ENCODE peak calls at places on chromosomes 11 and 22, in five cellular contexts. H is SK-N-SH, V is stomach, U is spleen, C is transverse colon. K is an unnamed sample.

GRCh38 chr11:69430566-69430965 is 50.9 kb upstream of the LINC01488 start:
- DNase-seq in U (no peak), C (no peak), V (no peak), H (no peak), K (no peak)

GRCh38 chr22:49072996-49073645 is 754.6 kb downstream of the BRD1 start:
- DNase-seq in U (no peak), V (no peak), C (no peak), H (no peak), K (no peak)

GRCh38 chr11:119892311-119892808 is 163.4 kb upstream of the NECTIN1 start:
- DNase-seq in U (peak; percentile 64), H (peak; percentile 86), C (no peak), V (no peak), K (no peak)

GRCh38 chr11:1122356-1123002 is 35.3 kb upstream of the MUC5AC start:
- DNase-seq in U (peak; percentile 73), C (peak; percentile 5), V (peak; percentile 15), H (peak; percentile 38), K (no peak)

GRCh38 chr11:469684-470667 is 19.9 kb downstream of the PTDSS2 start:
- DNase-seq in C (peak; percentile 62), H (peak; percentile 35), U (peak; percentile 76), V (peak; percentile 63), K (peak; percentile 71)

GRCh38 chr11:88313441-88313840 is 24.1 kb downstream of the CTSC start:
- DNase-seq in H (no peak), V (no peak), U (no peak), C (no peak), K (no peak)

GRCh38 chr11:45774023-45774655 is 30.8 kb upstream of the SLC35C1 start:
- DNase-seq in C (no peak), V (peak; percentile 15), U (no peak), H (no peak), K (no peak)

GRCh38 chr11:36469063-36469462 is 41.0 kb downstream of the TRAF6 start:
- DNase-seq in V (no peak), H (no peak), C (no peak), U (no peak), K (no peak)

GRCh38 chr11:60084866-60085265 is 3.6 kb upstream of the MS4A2 start:
- DNase-seq in C (no peak), H (no peak), U (no peak), V (no peak), K (no peak)

GRCh38 chr11:65884716-65885092 is 3.6 kb downstream of the FIBP start:
- DNase-seq in U (peak; percentile 96), V (peak; percentile 83), C (peak; percentile 83), H (peak; percentile 92), K (no peak)

GRCh38 chr11:64947202-64947814 is 11.6 kb upstream of the GPHA2 start:
- DNase-seq in C (no peak), V (no peak), U (no peak), H (no peak), K (no peak)

GRCh38 chr11:123413636-123414035 is 16.4 kb upstream of the GRAMD1B start:
- DNase-seq in V (no peak), C (no peak), U (no peak), H (no peak), K (no peak)

GRCh38 chr22:44616461-44616860 is 85.5 kb upstream of the PRR5 start:
- DNase-seq in V (no peak), U (no peak), H (peak; percentile 16), C (no peak), K (no peak)

GRCh38 chr11:78039919-78040671 is 17.0 kb upstream of the KCTD14 start:
- DNase-seq in U (peak; percentile 79), C (peak; percentile 79), H (peak; percentile 84), V (peak; percentile 72), K (no peak)

DNA sequence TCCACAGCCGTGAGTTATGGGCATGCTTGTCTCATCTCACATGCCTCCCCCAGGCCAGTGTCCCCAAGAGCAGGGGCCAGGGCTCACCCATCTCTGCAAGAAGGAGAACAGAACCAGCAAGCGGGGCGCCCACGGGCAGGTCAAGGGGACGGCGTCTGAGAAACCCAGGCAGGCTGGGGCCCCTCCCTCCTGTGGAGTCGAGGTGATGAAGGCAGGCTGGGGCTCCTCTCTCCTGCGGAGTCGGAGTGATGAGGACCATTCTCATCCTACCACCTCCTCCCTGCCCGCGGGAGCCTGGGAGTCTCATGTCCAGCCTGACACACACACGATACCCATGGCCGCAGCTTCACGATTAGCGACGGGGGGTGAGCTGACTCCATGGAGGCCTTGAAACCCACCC is 141.9 kb downstream of the CTTN start:
- DNase-seq in C (no peak), U (peak; percentile 56), V (no peak), H (no peak), K (no peak)
- H3K4me1 ChIP-seq in C (no peaks in the 10 kb centered on the region), U (no peaks in the 10 kb centered on the region), V (no peaks in the 10 kb centered on the region), H (no peaks in the 10 kb centered on the region), K (no peaks in the 10 kb centered on the region)

DNA sequence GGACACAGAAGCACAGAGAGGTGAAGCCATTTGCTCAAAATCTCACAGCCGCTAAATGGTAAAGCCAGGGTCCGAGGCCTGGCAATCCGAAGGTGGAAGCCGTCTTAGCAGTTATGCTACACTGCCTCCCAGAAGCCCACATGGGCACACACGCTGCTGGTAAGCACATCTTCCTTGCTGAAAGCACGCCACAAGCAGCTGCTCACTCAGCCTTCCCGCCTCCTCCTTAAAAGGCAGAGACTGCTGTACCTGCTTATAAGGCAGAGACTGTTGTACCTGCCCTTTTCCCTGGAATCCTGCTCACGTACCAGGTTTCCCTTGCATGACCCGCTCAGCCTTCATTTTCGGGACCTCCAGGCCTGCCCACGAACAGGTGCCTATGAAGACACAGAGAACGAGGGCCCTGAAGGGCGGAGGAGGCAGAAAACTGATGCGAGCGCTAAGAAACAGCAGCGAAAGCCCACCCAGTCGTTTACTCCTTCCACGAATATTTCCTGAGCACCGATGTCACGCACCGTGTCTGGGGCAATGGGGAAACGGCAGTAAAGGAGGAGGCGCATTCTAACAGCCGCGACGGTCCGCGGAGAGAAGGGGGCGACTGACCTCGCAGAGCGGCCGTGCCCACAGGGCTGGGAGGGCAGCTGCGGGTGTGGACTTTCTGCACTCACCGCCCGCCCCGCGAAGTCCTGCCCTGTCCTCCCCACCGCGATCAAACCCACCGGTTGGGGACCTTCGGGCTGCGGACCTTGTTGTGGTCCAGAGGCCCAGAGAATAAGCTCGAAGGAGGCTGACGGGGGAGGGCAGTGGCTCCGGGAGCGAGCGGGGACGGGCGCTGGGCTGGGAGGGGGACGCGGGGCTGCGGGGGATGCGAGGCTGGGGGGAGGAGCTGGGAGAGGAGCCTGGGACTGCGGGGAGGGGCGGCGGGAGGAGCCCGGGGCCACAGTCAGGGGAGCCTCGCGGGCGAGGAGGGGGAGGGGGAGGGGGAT is 12.9 kb downstream of the SPATA19 start:
- DNase-seq in V (no peak), C (no peak), U (no peak), H (peak; percentile 56), K (no peak)
- H3K9me3 ChIP-seq in V (no peaks in the 10 kb centered on the region), C (no peaks in the 10 kb centered on the region), U (no peaks in the 10 kb centered on the region), H (no peaks in the 10 kb centered on the region), K (no peaks in the 10 kb centered on the region)

GRCh38 chr22:20111045-20111688 is 4.7 kb upstream of the RANBP1 start:
- DNase-seq in C (no peak), U (peak; percentile 67), V (no peak), H (peak; percentile 87), K (no peak)

GRCh38 chr22:20113551-20114310 is 2.2 kb upstream of the RANBP1 start:
- DNase-seq in V (no peak), C (no peak), U (peak; percentile 76), H (no peak), K (no peak)

GRCh38 chr22:20112623-20113511 is 3.0 kb upstream of the RANBP1 start:
- DNase-seq in U (peak; percentile 77), H (no peak), C (no peak), V (no peak), K (no peak)

GRCh38 chr22:20110359-20110985 is 5.4 kb upstream of the RANBP1 start:
- DNase-seq in U (peak; percentile 69), V (no peak), H (no peak), C (no peak), K (no peak)

GRCh38 chr22:20111689-20112622 is 3.9 kb upstream of the RANBP1 start:
- DNase-seq in H (no peak), C (no peak), V (no peak), U (peak; percentile 59), K (no peak)
- TF ChIP-seq POLR2AphosphoS5 in H (peak; percentile 30), C (no peak), V (no peak), U (no peak), K (no peak)

DNA sequence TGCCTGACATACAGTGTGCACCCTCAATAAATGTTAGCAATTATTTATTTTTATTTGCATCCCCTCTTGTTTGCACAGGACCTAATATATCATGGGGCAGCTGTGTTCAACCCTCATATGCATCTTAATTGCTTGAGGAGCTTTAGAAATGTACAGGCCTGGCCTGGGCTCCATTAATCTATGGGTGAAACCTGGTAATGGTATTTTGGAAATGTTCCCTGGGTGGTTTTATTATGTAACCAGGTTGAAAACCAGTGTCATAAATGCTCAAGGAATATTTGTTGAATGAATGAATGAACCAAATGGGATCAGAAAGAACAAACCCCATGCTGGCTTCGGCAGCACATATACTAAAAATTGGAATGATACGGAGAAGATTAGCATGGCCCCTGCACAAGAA is 84.0 kb upstream of the PICALM start:
- DNase-seq in H (no peak), V (no peak), C (no peak), U (no peak), K (no peak)
- H3K4me1 ChIP-seq in H (peaks cover 17% of the 10 kb centered on the region), V (peaks cover 46% of the 10 kb centered on the region), C (peaks cover 15% of the 10 kb centered on the region), U (peaks cover 10% of the 10 kb centered on the region), K (peaks cover 4% of the 10 kb centered on the region)

GRCh38 chr11:2820976-2821375 is 64.6 kb downstream of the CDKN1C start:
- DNase-seq in V (no peak), U (peak; percentile 51), C (no peak), H (no peak), K (no peak)

GRCh38 chr11:2817431-2817830 is 68.1 kb downstream of the CDKN1C start:
- DNase-seq in V (no peak), U (peak; percentile 27), H (no peak), C (no peak), K (no peak)

GRCh38 chr11:2818021-2818420 is 67.6 kb downstream of the CDKN1C start:
- DNase-seq in U (peak; percentile 42), H (no peak), C (no peak), V (no peak), K (no peak)

GRCh38 chr11:2818503-2818902 is 67.1 kb downstream of the CDKN1C start:
- DNase-seq in U (peak; percentile 41), V (no peak), C (no peak), H (no peak), K (no peak)

DNA sequence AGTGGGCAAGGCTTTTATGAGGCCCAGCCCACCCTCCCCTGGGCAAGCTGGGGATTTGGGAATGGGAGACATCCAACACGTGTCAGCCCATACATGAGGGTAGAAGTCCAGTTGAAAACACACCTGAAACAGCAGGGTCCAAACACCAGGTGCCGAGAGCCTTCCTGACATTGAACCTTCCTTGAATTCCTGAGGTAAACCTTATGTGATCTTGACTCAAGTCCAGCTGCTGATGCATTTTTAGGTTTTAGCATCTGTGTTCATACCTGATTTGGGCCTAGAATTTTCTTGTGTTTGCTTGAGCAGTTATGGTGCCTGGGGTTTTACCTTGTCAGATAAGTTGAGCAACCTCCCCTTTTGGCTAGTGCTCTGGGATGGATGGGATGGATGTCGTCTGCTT is 66.3 kb downstream of the CDKN1C start:
- DNase-seq in V (no peak), C (no peak), H (no peak), U (peak; percentile 21), K (no peak)
- H3K9me3 ChIP-seq in V (no peaks in the 10 kb centered on the region), C (no peaks in the 10 kb centered on the region), H (no peaks in the 10 kb centered on the region), U (peaks cover 18% of the 10 kb centered on the region), K (peaks cover 17% of the 10 kb centered on the region)

GRCh38 chr11:133531971-133532651 is at the start of gene OPCML:
- DNase-seq in C (no peak), H (no peak), U (no peak), V (no peak), K (no peak)
- TF ChIP-seq POLR2AphosphoS5 in C (no peak), H (no peak), U (no peak), V (no peak), K (no peak)